ENCODE peak calls at places on chromosomes 5 and 9, in nine cellular contexts. I, C, Z, W, M, O, J, R and K are unnamed samples.

GRCh38 chr5:120345947-120346346 is 118.2 kb upstream of the PRR16 start:
- DNase-seq in I (no peak), C (no peak), Z (no peak), W (no peak), M (no peak), O (no peak), J (no peak), R (no peak), K (no peak)

GRCh38 chr9:38125889-38126288 is 56.9 kb upstream of the SHB start:
- DNase-seq in I (no peak), C (peak; percentile 75), Z (no peak), W (no peak), M (no peak), O (no peak), J (no peak), R (no peak), K (no peak)

GRCh38 chr5:90843443-90843842 is 284.8 kb downstream of the ADGRV1 start:
- DNase-seq in I (no peak), C (peak; percentile 7), Z (no peak), W (no peak), M (no peak), O (no peak), J (no peak), R (no peak), K (no peak)

GRCh38 chr5:87411586-87412416 is 929 bp downstream of the CCNH start:
- DNase-seq in I (peak; percentile 55), C (peak; percentile 53), Z (peak; percentile 4), W (peak; percentile 26), M (peak; percentile 51), O (no peak), J (no peak), R (peak; percentile 27), K (peak; percentile 8)

GRCh38 chr5:167822241-167822640 is 469.2 kb upstream of the WWC1 start:
- DNase-seq in I (no peak), C (no peak), Z (no peak), W (no peak), M (no peak), O (no peak), J (no peak), R (no peak), K (no peak)

GRCh38 chr5:56128166-56128565 is 105.0 kb downstream of the ANKRD55 start:
- DNase-seq in I (no peak), C (no peak), Z (no peak), W (peak; percentile 27), M (no peak), O (no peak), J (no peak), R (no peak), K (no peak)

GRCh38 chr5:73751254-73751914 is 125.4 kb downstream of the ARHGEF28 start:
- DNase-seq in I (no peak), C (no peak), Z (no peak), W (no peak), M (no peak), O (no peak), J (no peak), R (no peak), K (no peak)

GRCh38 chr9:128685636-128686489 is 3.2 kb upstream of the SET start:
- DNase-seq in I (no peak), C (no peak), Z (no peak), W (peak; percentile 54), M (no peak), O (no peak), J (no peak), R (peak; percentile 25), K (peak; percentile 31)

GRCh38 chr9:74639112-74639511 is 142.0 kb downstream of the RORB start:
- DNase-seq in I (peak; percentile 37), C (no peak), Z (no peak), W (no peak), M (no peak), O (no peak), J (no peak), R (no peak), K (no peak)

GRCh38 chr5:138438724-138439536 is at the start of gene REEP2:
- DNase-seq in I (peak; percentile 79), C (peak; percentile 38), Z (peak; percentile 62), W (peak; percentile 55), M (peak; percentile 71), O (peak; percentile 41), J (peak; percentile 79), R (no peak), K (peak; percentile 50)

GRCh38 chr5:10584714-10585113 is 20.8 kb downstream of the ANKRD33B start:
- DNase-seq in I (no peak), C (no peak), Z (no peak), W (no peak), M (no peak), O (no peak), J (no peak), R (no peak), K (no peak)

GRCh38 chr9:83280259-83280658 is 217.3 kb upstream of the RASEF start:
- DNase-seq in I (no peak), C (peak; percentile 39), Z (no peak), W (no peak), M (no peak), O (no peak), J (no peak), R (no peak), K (no peak)

GRCh38 chr9:77455312-77455927 is 192.7 kb downstream of the GNA14 start:
- DNase-seq in I (peak; percentile 81), C (peak; percentile 70), Z (peak; percentile 53), W (peak; percentile 41), M (no peak), O (no peak), J (no peak), R (no peak), K (no peak)

GRCh38 chr9:105359899-105360298 is 87.9 kb upstream of the FSD1L start:
- DNase-seq in I (no peak), C (no peak), Z (no peak), W (no peak), M (no peak), O (no peak), J (no peak), R (no peak), K (no peak)

GRCh38 chr5:149941795-149942194 is 2.8 kb downstream of the PDE6A start:
- DNase-seq in I (no peak), C (no peak), Z (no peak), W (no peak), M (no peak), O (no peak), J (no peak), R (no peak), K (no peak)

DNA sequence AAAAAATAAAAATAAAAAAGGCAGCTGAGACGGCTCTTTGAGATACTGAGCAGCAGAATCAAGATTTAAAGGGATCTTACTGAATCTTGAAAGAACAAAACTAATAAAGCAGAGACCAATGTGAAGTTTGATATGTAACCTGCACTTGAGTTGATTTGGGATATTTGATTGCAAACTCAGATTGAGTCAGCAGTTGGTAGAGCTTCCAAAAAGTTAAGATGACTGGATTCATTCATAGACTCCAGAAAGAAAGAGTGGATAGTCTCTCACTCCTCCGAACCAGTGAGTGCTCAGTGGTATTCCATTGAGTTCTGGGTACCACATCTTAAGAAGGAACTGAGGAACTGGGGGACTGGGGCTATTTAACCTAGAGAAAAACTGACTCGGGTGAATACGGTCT is 52.7 kb upstream of the TESK1 start:
- DNase-seq in I (no peak), C (peak; percentile 4), Z (no peak), W (no peak), M (no peak), O (no peak), J (no peak), R (no peak), K (no peak)
- H3K27ac ChIP-seq in I (no peak overlapping the region), C (no peak overlapping the region), Z (peak overlapping the region; percentile 87), W (peak overlapping the region; percentile 47), M (no peak overlapping the region), O (peak overlapping the region; percentile 11), J (no peak overlapping the region), R (no peak overlapping the region), K (no peak overlapping the region)

GRCh38 chr5:83914662-83915418 is 194.2 kb upstream of the HAPLN1 start:
- DNase-seq in I (peak; percentile 41), C (no peak), Z (no peak), W (no peak), M (no peak), O (no peak), J (no peak), R (peak; percentile 32), K (no peak)

GRCh38 chr5:83913593-83913992 is 192.9 kb upstream of the HAPLN1 start:
- DNase-seq in I (no peak), C (no peak), Z (no peak), W (no peak), M (no peak), O (no peak), J (no peak), R (no peak), K (no peak)

GRCh38 chr5:83914199-83914598 is 193.5 kb upstream of the HAPLN1 start:
- DNase-seq in I (no peak), C (no peak), Z (no peak), W (no peak), M (no peak), O (no peak), J (no peak), R (no peak), K (no peak)

GRCh38 chr5:83919071-83920041 is 198.7 kb upstream of the HAPLN1 start:
- DNase-seq in I (no peak), C (no peak), Z (no peak), W (no peak), M (no peak), O (no peak), J (no peak), R (no peak), K (no peak)

DNA sequence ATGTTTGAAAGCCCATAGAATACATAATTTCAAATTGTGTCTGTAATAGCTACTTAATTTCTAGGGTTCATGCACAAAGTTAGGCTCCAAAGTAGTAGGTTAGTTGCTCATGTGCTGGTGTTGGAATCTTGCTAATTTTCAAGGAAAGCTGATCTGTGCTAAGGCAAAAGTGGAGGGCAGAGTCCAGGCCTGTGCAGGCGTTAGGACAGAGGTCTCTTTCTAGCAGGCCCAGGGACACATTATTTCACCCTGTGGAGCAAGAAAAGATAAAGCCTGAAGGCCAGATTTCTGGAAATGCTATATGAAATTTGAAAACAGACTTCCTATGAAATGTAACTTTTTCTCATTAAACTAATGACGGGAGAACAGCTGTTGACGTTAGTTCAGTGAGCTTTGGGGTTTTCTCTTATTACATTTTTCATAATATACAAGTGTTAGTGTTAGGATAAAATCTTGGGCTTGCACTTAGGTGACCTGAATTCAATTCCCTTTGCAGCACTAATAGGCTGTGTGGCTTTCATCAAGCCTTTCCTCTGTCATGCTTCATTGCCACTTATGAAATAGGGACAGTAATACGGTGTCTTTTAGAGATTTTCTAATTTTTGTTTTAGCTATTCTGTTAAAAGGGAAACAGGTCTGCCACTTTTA is 196.7 kb upstream of the HAPLN1 start:
- DNase-seq in I (no peak), C (no peak), Z (no peak), W (no peak), M (no peak), O (no peak), J (no peak), R (no peak), K (no peak)
- H3K4me3 ChIP-seq in I (no peak overlapping the region), C (no peak overlapping the region), Z (no peak overlapping the region), W (no peak overlapping the region), M (no peak overlapping the region), O (no peak overlapping the region), J (no peak overlapping the region), R (no peak overlapping the region), K (no peak overlapping the region)

GRCh38 chr9:134294228-134295071 is 31.8 kb upstream of the RXRA start:
- DNase-seq in I (no peak), C (no peak), Z (no peak), W (peak; percentile 65), M (peak; percentile 60), O (peak; percentile 61), J (no peak), R (peak; percentile 34), K (no peak)
- H3K4me1 ChIP-seq in I (peaks cover 4% of the 10 kb centered on the region), C (no peaks in the 10 kb centered on the region), Z (no peaks in the 10 kb centered on the region), W (peaks cover 14% of the 10 kb centered on the region), M (no peaks in the 10 kb centered on the region), O (peaks cover 7% of the 10 kb centered on the region), J (no peaks in the 10 kb centered on the region), R (no peaks in the 10 kb centered on the region), K (no peaks in the 10 kb centered on the region)

GRCh38 chr9:112772215-112772509 is 21.6 kb downstream of the SNX30 start:
- DNase-seq in I (peak; percentile 38), C (no peak), Z (no peak), W (no peak), M (no peak), O (no peak), J (no peak), R (no peak), K (no peak)
- H3K27ac ChIP-seq in I (no peak overlapping the region), C (no peak overlapping the region), Z (no peak overlapping the region), W (no peak overlapping the region), M (no peak overlapping the region), O (no peak overlapping the region), J (no peak overlapping the region), R (no peak overlapping the region), K (no peak overlapping the region)